ENCODE peak calls at places on chromosomes 12 and 14, in eight cellular contexts. One of them, this sample, is unnamed.
A peak's percentile ranks its signal among the peaks of the same experiment; 100 is the strongest.

GRCh38 chr14:75493580-75494130 is 28.6 kb upstream of the BATF start:
- DNase-seq in left ventricle myocardium inferior: no peak
- DNase-seq in spleen: no peak
- DNase-seq in right lobe of liver: no peak
- DNase-seq in neural progenitor cell: no peak
- DNase-seq in psoas muscle: no peak
- DNase-seq in lower lobe of right lung: no peak
- DNase-seq in mucosa of descending colon: no peak
- DNase-seq in this sample: no peak

GRCh38 chr12:52053570-52054209 is 2.4 kb downstream of the NR4A1 start:
- DNase-seq in neural progenitor cell: no peak
- DNase-seq in mucosa of descending colon: peak; percentile 42
- DNase-seq in left ventricle myocardium inferior: no peak
- DNase-seq in spleen: no peak
- DNase-seq in psoas muscle: no peak
- DNase-seq in right lobe of liver: no peak
- DNase-seq in lower lobe of right lung: no peak
- DNase-seq in this sample: no peak

GRCh38 chr12:71605034-71605433 is 58.6 kb downstream of the ZFC3H1 start:
- DNase-seq in mucosa of descending colon: no peak
- DNase-seq in lower lobe of right lung: no peak
- DNase-seq in neural progenitor cell: no peak
- DNase-seq in right lobe of liver: no peak
- DNase-seq in left ventricle myocardium inferior: no peak
- DNase-seq in psoas muscle: no peak
- DNase-seq in spleen: no peak
- DNase-seq in this sample: no peak

GRCh38 chr14:103386632-103387329 is 1.6 kb downstream of the MARK3 start:
- DNase-seq in right lobe of liver: no peak
- DNase-seq in spleen: no peak
- DNase-seq in lower lobe of right lung: no peak
- DNase-seq in mucosa of descending colon: no peak
- DNase-seq in neural progenitor cell: peak; percentile 61
- DNase-seq in psoas muscle: no peak
- DNase-seq in left ventricle myocardium inferior: no peak
- DNase-seq in this sample: no peak

GRCh38 chr12:64009321-64010068 is 165.0 kb downstream of the SRGAP1 start:
- DNase-seq in lower lobe of right lung: no peak
- DNase-seq in mucosa of descending colon: no peak
- DNase-seq in right lobe of liver: no peak
- DNase-seq in spleen: no peak
- DNase-seq in neural progenitor cell: no peak
- DNase-seq in psoas muscle: no peak
- DNase-seq in left ventricle myocardium inferior: no peak
- DNase-seq in this sample: no peak

GRCh38 chr14:25463475-25463874 is 413.5 kb upstream of the STXBP6 start:
- DNase-seq in psoas muscle: no peak
- DNase-seq in mucosa of descending colon: no peak
- DNase-seq in right lobe of liver: no peak
- DNase-seq in neural progenitor cell: peak; percentile 8
- DNase-seq in lower lobe of right lung: no peak
- DNase-seq in spleen: no peak
- DNase-seq in left ventricle myocardium inferior: no peak
- DNase-seq in this sample: no peak

GRCh38 chr12:45725631-45726593 is 3.6 kb upstream of the ARID2 start:
- DNase-seq in right lobe of liver: peak; percentile 26
- DNase-seq in psoas muscle: no peak
- DNase-seq in spleen: peak; percentile 77
- DNase-seq in neural progenitor cell: peak; percentile 49
- DNase-seq in lower lobe of right lung: no peak
- DNase-seq in mucosa of descending colon: peak; percentile 58
- DNase-seq in left ventricle myocardium inferior: no peak
- DNase-seq in this sample: peak; percentile 59

GRCh38 chr12:94186461-94187237 is 38.3 kb downstream of the PLXNC1 start:
- DNase-seq in right lobe of liver: no peak
- DNase-seq in psoas muscle: peak; percentile 74
- DNase-seq in lower lobe of right lung: peak; percentile 51
- DNase-seq in left ventricle myocardium inferior: peak; percentile 53
- DNase-seq in mucosa of descending colon: no peak
- DNase-seq in neural progenitor cell: peak; percentile 96
- DNase-seq in spleen: no peak
- DNase-seq in this sample: no peak

GRCh38 chr14:79186523-79186922 is 1016.4 kb downstream of the NRXN3 start:
- DNase-seq in mucosa of descending colon: no peak
- DNase-seq in neural progenitor cell: no peak
- DNase-seq in lower lobe of right lung: no peak
- DNase-seq in psoas muscle: no peak
- DNase-seq in left ventricle myocardium inferior: no peak
- DNase-seq in right lobe of liver: no peak
- DNase-seq in spleen: no peak
- DNase-seq in this sample: no peak

GRCh38 chr14:94612174-94612573 is at the start of gene SERPINA3:
- DNase-seq in lower lobe of right lung: no peak
- DNase-seq in neural progenitor cell: no peak
- DNase-seq in spleen: no peak
- DNase-seq in right lobe of liver: no peak
- DNase-seq in left ventricle myocardium inferior: no peak
- DNase-seq in psoas muscle: no peak
- DNase-seq in mucosa of descending colon: no peak
- DNase-seq in this sample: no peak

GRCh38 chr12:52488736-52489135 is 4.3 kb downstream of the KRT6A start:
- DNase-seq in right lobe of liver: no peak
- DNase-seq in neural progenitor cell: no peak
- DNase-seq in lower lobe of right lung: no peak
- DNase-seq in psoas muscle: no peak
- DNase-seq in left ventricle myocardium inferior: no peak
- DNase-seq in mucosa of descending colon: no peak
- DNase-seq in spleen: no peak
- DNase-seq in this sample: no peak

GRCh38 chr14:77140343-77140936 is 1.2 kb downstream of the ZDHHC22 start:
- DNase-seq in right lobe of liver: no peak
- DNase-seq in psoas muscle: no peak
- DNase-seq in mucosa of descending colon: no peak
- DNase-seq in neural progenitor cell: peak; percentile 55
- DNase-seq in lower lobe of right lung: no peak
- DNase-seq in left ventricle myocardium inferior: no peak
- DNase-seq in spleen: peak; percentile 46
- DNase-seq in this sample: no peak

GRCh38 chr12:25768151-25768550 is 190.3 kb upstream of the RASSF8 start:
- DNase-seq in lower lobe of right lung: no peak
- DNase-seq in left ventricle myocardium inferior: no peak
- DNase-seq in mucosa of descending colon: no peak
- DNase-seq in right lobe of liver: no peak
- DNase-seq in neural progenitor cell: no peak
- DNase-seq in spleen: no peak
- DNase-seq in psoas muscle: no peak
- DNase-seq in this sample: no peak

GRCh38 chr12:27610380-27610779 is 85.9 kb upstream of the REP15 start:
- DNase-seq in psoas muscle: no peak
- DNase-seq in neural progenitor cell: no peak
- DNase-seq in spleen: no peak
- DNase-seq in mucosa of descending colon: peak; percentile 19
- DNase-seq in left ventricle myocardium inferior: no peak
- DNase-seq in lower lobe of right lung: no peak
- DNase-seq in right lobe of liver: no peak
- DNase-seq in this sample: no peak

GRCh38 chr14:59275668-59276067 is 87.2 kb downstream of the DAAM1 start:
- DNase-seq in spleen: no peak
- DNase-seq in right lobe of liver: no peak
- DNase-seq in lower lobe of right lung: no peak
- DNase-seq in psoas muscle: no peak
- DNase-seq in left ventricle myocardium inferior: no peak
- DNase-seq in neural progenitor cell: no peak
- DNase-seq in mucosa of descending colon: no peak
- DNase-seq in this sample: peak; percentile 75

GRCh38 chr14:63493246-63493645 is 49.9 kb downstream of the PPP2R5E start:
- DNase-seq in mucosa of descending colon: no peak
- DNase-seq in left ventricle myocardium inferior: no peak
- DNase-seq in right lobe of liver: no peak
- DNase-seq in psoas muscle: no peak
- DNase-seq in neural progenitor cell: peak; percentile 64
- DNase-seq in spleen: no peak
- DNase-seq in lower lobe of right lung: no peak
- DNase-seq in this sample: no peak

GRCh38 chr12:100534625-100535227 is 38.8 kb upstream of the GAS2L3 start:
- DNase-seq in lower lobe of right lung: no peak
- DNase-seq in mucosa of descending colon: peak; percentile 23
- DNase-seq in psoas muscle: no peak
- DNase-seq in spleen: no peak
- DNase-seq in neural progenitor cell: no peak
- DNase-seq in left ventricle myocardium inferior: no peak
- DNase-seq in right lobe of liver: no peak
- DNase-seq in this sample: no peak

GRCh38 chr12:131428086-131428685 is 282.7 kb upstream of the SFSWAP start:
- DNase-seq in right lobe of liver: no peak
- DNase-seq in left ventricle myocardium inferior: no peak
- DNase-seq in spleen: peak; percentile 54
- DNase-seq in psoas muscle: no peak
- DNase-seq in neural progenitor cell: no peak
- DNase-seq in mucosa of descending colon: no peak
- DNase-seq in lower lobe of right lung: no peak
- DNase-seq in this sample: no peak

GRCh38 chr12:90611048-90611447 is 343.9 kb downstream of the CCER1 start:
- DNase-seq in left ventricle myocardium inferior: no peak
- DNase-seq in neural progenitor cell: no peak
- DNase-seq in mucosa of descending colon: no peak
- DNase-seq in spleen: no peak
- DNase-seq in lower lobe of right lung: no peak
- DNase-seq in psoas muscle: no peak
- DNase-seq in right lobe of liver: no peak
- DNase-seq in this sample: no peak
- TF ChIP-seq CTCF in left ventricle myocardium inferior: no peak
- TF ChIP-seq CTCF in neural progenitor cell: no peak
- TF ChIP-seq CTCF in mucosa of descending colon: no peak
- TF ChIP-seq CTCF in spleen: no peak
- TF ChIP-seq CTCF in lower lobe of right lung: no peak
- TF ChIP-seq CTCF in psoas muscle: no peak
- TF ChIP-seq CTCF in right lobe of liver: no peak
- TF ChIP-seq CTCF in this sample: no peak

GRCh38 chr12:75633789-75634188 is 122.4 kb upstream of the KRR1 start:
- DNase-seq in spleen: no peak
- DNase-seq in mucosa of descending colon: no peak
- DNase-seq in neural progenitor cell: no peak
- DNase-seq in right lobe of liver: no peak
- DNase-seq in psoas muscle: no peak
- DNase-seq in left ventricle myocardium inferior: no peak
- DNase-seq in lower lobe of right lung: no peak
- DNase-seq in this sample: no peak

GRCh38 chr12:75634244-75635222 is 123.1 kb upstream of the KRR1 start:
- DNase-seq in neural progenitor cell: no peak
- DNase-seq in lower lobe of right lung: no peak
- DNase-seq in spleen: no peak
- DNase-seq in mucosa of descending colon: no peak
- DNase-seq in right lobe of liver: no peak
- DNase-seq in psoas muscle: no peak
- DNase-seq in left ventricle myocardium inferior: no peak
- DNase-seq in this sample: no peak

GRCh38 chr12:75638792-75639191 is 127.4 kb upstream of the KRR1 start:
- DNase-seq in neural progenitor cell: no peak
- DNase-seq in right lobe of liver: no peak
- DNase-seq in left ventricle myocardium inferior: no peak
- DNase-seq in lower lobe of right lung: no peak
- DNase-seq in psoas muscle: no peak
- DNase-seq in mucosa of descending colon: no peak
- DNase-seq in spleen: no peak
- DNase-seq in this sample: no peak

GRCh38 chr12:75635606-75636444 is 124.4 kb upstream of the KRR1 start:
- DNase-seq in right lobe of liver: no peak
- DNase-seq in psoas muscle: no peak
- DNase-seq in left ventricle myocardium inferior: no peak
- DNase-seq in spleen: no peak
- DNase-seq in mucosa of descending colon: no peak
- DNase-seq in neural progenitor cell: no peak
- DNase-seq in lower lobe of right lung: no peak
- DNase-seq in this sample: no peak

GRCh38 chr12:75636607-75637006 is 125.2 kb upstream of the KRR1 start:
- DNase-seq in right lobe of liver: no peak
- DNase-seq in mucosa of descending colon: no peak
- DNase-seq in neural progenitor cell: no peak
- DNase-seq in spleen: no peak
- DNase-seq in lower lobe of right lung: no peak
- DNase-seq in psoas muscle: no peak
- DNase-seq in left ventricle myocardium inferior: no peak
- DNase-seq in this sample: no peak
- H3K4me1 ChIP-seq in right lobe of liver: no peaks in the 10 kb centered on the region
- H3K4me1 ChIP-seq in mucosa of descending colon: no peaks in the 10 kb centered on the region
- H3K4me1 ChIP-seq in neural progenitor cell: peaks cover 24% of the 10 kb centered on the region
- H3K4me1 ChIP-seq in spleen: peaks cover 8% of the 10 kb centered on the region
- H3K4me1 ChIP-seq in lower lobe of right lung: no peaks in the 10 kb centered on the region
- H3K4me1 ChIP-seq in psoas muscle: no peaks in the 10 kb centered on the region
- H3K4me1 ChIP-seq in left ventricle myocardium inferior: no peaks in the 10 kb centered on the region
- H3K4me1 ChIP-seq in this sample: peaks cover 26% of the 10 kb centered on the region

DNA sequence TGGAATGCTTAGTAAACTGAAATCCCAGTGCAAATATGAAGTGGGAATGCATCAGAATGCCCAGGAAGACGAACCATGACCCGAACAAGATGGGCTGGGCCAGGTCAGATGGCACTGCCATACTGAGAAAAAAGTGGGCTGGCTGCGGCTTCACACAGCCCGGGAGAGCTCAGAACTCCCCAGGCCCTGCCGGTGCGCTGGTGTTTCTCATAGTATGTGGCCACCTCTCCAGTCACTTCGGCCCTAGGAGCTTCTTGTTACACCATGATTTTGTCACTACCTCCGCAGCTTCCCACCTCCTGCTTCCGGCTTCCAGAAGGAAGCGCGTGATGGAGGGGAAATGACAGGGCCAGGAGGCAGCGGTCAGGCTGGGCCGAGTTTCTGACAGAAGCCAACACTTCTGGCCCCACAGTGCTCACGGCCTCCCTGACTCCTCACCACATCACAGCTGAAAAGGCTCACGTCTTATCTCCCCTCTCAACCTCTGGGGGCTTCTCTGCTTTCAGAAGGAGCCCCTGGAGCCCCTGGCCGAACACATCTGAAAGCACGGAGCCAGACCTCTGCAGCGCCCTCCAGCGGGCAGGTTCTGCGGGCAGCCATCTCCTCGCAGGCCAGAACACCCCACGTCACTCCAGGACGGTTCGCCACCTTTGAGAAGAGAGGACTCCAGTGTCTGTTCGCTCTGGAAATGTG is 30.7 kb downstream of the DAD1 start:
- DNase-seq in lower lobe of right lung: no peak
- DNase-seq in neural progenitor cell: peak; percentile 35
- DNase-seq in right lobe of liver: no peak
- DNase-seq in spleen: peak; percentile 86
- DNase-seq in mucosa of descending colon: peak; percentile 61
- DNase-seq in psoas muscle: no peak
- DNase-seq in left ventricle myocardium inferior: no peak
- DNase-seq in this sample: no peak
- TF ChIP-seq CTCF in lower lobe of right lung: peak; percentile 23
- TF ChIP-seq CTCF in neural progenitor cell: peak; percentile 44
- TF ChIP-seq CTCF in right lobe of liver: no peak
- TF ChIP-seq CTCF in spleen: peak; percentile 30
- TF ChIP-seq CTCF in mucosa of descending colon: no peak
- TF ChIP-seq CTCF in psoas muscle: no peak
- TF ChIP-seq CTCF in left ventricle myocardium inferior: no peak
- TF ChIP-seq CTCF in this sample: peak; percentile 35

DNA sequence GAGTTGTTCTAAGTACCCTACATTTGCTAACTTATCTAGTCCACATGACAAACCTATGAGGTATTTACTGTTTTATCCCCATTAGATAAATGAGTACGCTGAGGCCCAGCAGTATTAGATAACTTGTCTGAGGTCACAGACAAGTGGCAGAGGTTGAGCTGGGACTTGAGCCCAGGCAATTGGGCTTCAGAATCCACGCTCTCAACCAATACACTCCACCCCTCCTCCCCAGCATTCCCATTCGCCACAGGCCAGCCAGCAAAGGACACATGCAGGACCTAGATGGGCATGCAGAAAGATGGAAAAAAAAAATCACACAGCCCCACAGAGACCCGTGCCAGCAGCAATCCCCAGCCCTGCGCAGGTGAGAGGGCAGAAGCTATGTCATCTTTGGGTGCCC is 12.4 kb downstream of the HDAC7 start:
- DNase-seq in mucosa of descending colon: no peak
- DNase-seq in spleen: no peak
- DNase-seq in lower lobe of right lung: no peak
- DNase-seq in right lobe of liver: no peak
- DNase-seq in neural progenitor cell: no peak
- DNase-seq in psoas muscle: no peak
- DNase-seq in left ventricle myocardium inferior: peak; percentile 64
- DNase-seq in this sample: no peak
- H3K4me1 ChIP-seq in mucosa of descending colon: peaks cover 75% of the 10 kb centered on the region
- H3K4me1 ChIP-seq in spleen: peaks cover 100% of the 10 kb centered on the region
- H3K4me1 ChIP-seq in lower lobe of right lung: peaks cover 100% of the 10 kb centered on the region
- H3K4me1 ChIP-seq in right lobe of liver: no peaks in the 10 kb centered on the region
- H3K4me1 ChIP-seq in neural progenitor cell: peaks cover 29% of the 10 kb centered on the region
- H3K4me1 ChIP-seq in psoas muscle: peaks cover 98% of the 10 kb centered on the region
- H3K4me1 ChIP-seq in left ventricle myocardium inferior: peaks cover 100% of the 10 kb centered on the region
- H3K4me1 ChIP-seq in this sample: peaks cover 70% of the 10 kb centered on the region